ENCODE peak calls at places on chromosomes 2 and 18, in eight cellular contexts. X is fibroblast of mammary gland; Q is HCT116; A is CD8-positive, alpha-beta T cell; K is GM06990; C is mesendoderm; N is cardiac muscle cell; P is CD8-positive, alpha-beta memory T cell. Y is an unnamed sample.

GRCh38 chr2:173644146-173644545 is 289.5 kb downstream of the CDCA7 start:
- DNase-seq in Q (no peak), N (no peak), K (no peak), A (no peak), X (peak), P (no peak), C (no peak), Y (no peak)

GRCh38 chr2:147082850-147083522 is 761.8 kb upstream of the ACVR2A start:
- DNase-seq in A (peak), N (peak), P (no peak), C (peak), X (peak), K (peak), Q (peak), Y (peak)

GRCh38 chr2:198242093-198242492 is 437.7 kb downstream of the PLCL1 start:
- DNase-seq in Q (no peak), P (no peak), K (no peak), X (no peak), A (no peak), N (no peak), C (no peak), Y (no peak)

GRCh38 chr2:82675186-82675585 is 1783.9 kb downstream of the SUCLG1 start:
- DNase-seq in P (no peak), K (no peak), C (peak), A (no peak), Q (no peak), N (no peak), X (no peak), Y (no peak)

GRCh38 chr2:45067859-45068642 is 58.8 kb upstream of the SIX2 start:
- DNase-seq in Q (no peak), K (no peak), P (no peak), C (peak), A (no peak), N (peak), X (peak), Y (no peak)

GRCh38 chr2:215540646-215541045 is 104.8 kb upstream of the FN1 start:
- DNase-seq in C (no peak), K (no peak), P (no peak), Q (no peak), A (no peak), X (peak), N (no peak), Y (no peak)

GRCh38 chr2:67867735-67868134 is 195.1 kb downstream of the C1D start:
- DNase-seq in K (no peak), X (peak), A (no peak), N (no peak), C (no peak), Q (no peak), P (no peak), Y (no peak)

GRCh38 chr18:75207298-75208054 is 1.5 kb downstream of the PTGR3 start:
- DNase-seq in X (peak), P (no peak), C (peak), N (no peak), A (no peak), K (no peak), Q (no peak), Y (no peak)

GRCh38 chr2:23602113-23602512 is 217.1 kb downstream of the KLHL29 start:
- DNase-seq in P (no peak), C (peak), K (no peak), N (no peak), A (no peak), Q (no peak), X (peak), Y (no peak)

GRCh38 chr2:71530246-71530986 is 77.1 kb downstream of the DYSF start:
- DNase-seq in P (no peak), N (peak), A (no peak), C (peak), X (peak), K (no peak), Q (peak), Y (no peak)

GRCh38 chr2:97716695-97717617 is 3.6 kb downstream of the ZAP70 start:
- DNase-seq in P (peak), K (no peak), N (no peak), C (no peak), X (no peak), Q (no peak), A (no peak), Y (no peak)

GRCh38 chr2:95269036-95269680 is 5.1 kb upstream of the PROM2 start:
- DNase-seq in N (no peak), P (peak), A (no peak), Q (no peak), K (no peak), X (no peak), C (no peak), Y (no peak)

GRCh38 chr2:317501-318424 is 29.9 kb upstream of the ALKAL2 start:
- DNase-seq in N (no peak), A (no peak), C (peak), Q (no peak), K (no peak), X (peak), P (no peak), Y (no peak)

GRCh38 chr2:120425014-120425413 is 79.1 kb downstream of the INHBB start:
- DNase-seq in C (no peak), A (no peak), Q (no peak), N (no peak), X (no peak), P (no peak), K (no peak), Y (no peak)

GRCh38 chr2:201500534-201500933 is 49.0 kb downstream of the STRADB start:
- DNase-seq in K (no peak), C (no peak), X (peak), P (no peak), A (no peak), N (no peak), Q (no peak), Y (no peak)

GRCh38 chr2:238376884-238377391 is 49.8 kb upstream of the ASB1 start:
- DNase-seq in C (no peak), X (no peak), Q (no peak), K (no peak), P (no peak), A (no peak), N (no peak), Y (no peak)

GRCh38 chr18:59631583-59632181 is 65.5 kb downstream of the CCBE1 start:
- DNase-seq in X (peak), Q (peak), C (peak), N (peak), A (no peak), P (no peak), K (no peak), Y (no peak)

GRCh38 chr18:50009772-50010171 is 185.2 kb downstream of the MYO5B start:
- DNase-seq in N (peak), A (peak), C (peak), P (peak), Q (peak), X (peak), K (peak), Y (peak)

GRCh38 chr2:83842421-83842820 is 616.7 kb downstream of the SUCLG1 start:
- DNase-seq in P (no peak), A (no peak), K (no peak), X (no peak), C (no peak), Q (no peak), N (no peak), Y (no peak)

GRCh38 chr2:64359176-64359891 is 94.6 kb upstream of the LGALSL start:
- DNase-seq in P (no peak), N (no peak), X (peak), A (no peak), C (no peak), K (no peak), Q (no peak), Y (no peak)

GRCh38 chr2:160138406-160138805 is 61.7 kb downstream of the ITGB6 start:
- DNase-seq in N (no peak), A (no peak), Q (no peak), X (no peak), K (no peak), P (no peak), C (no peak), Y (no peak)

GRCh38 chr2:186365406-186365805 is 120.7 kb upstream of the ZC3H15 start:
- DNase-seq in K (no peak), P (no peak), N (no peak), C (peak), A (no peak), Q (no peak), X (no peak), Y (no peak)

GRCh38 chr18:37663446-37663845 is 97.8 kb upstream of the CELF4 start:
- DNase-seq in P (no peak), X (no peak), N (no peak), K (no peak), A (no peak), C (no peak), Q (no peak), Y (no peak)

GRCh38 chr18:23209031-23209430 is 73.7 kb downstream of the CABLES1 start:
- DNase-seq in C (no peak), K (no peak), X (no peak), A (no peak), N (no peak), Q (no peak), P (no peak), Y (no peak)

GRCh38 chr2:128348505-128349065 is 29.9 kb upstream of the HS6ST1 start:
- DNase-seq in P (no peak), X (no peak), A (no peak), Q (no peak), C (no peak), K (no peak), N (no peak), Y (no peak)

GRCh38 chr2:219537657-219538487 is 5.7 kb downstream of the CHPF start:
- DNase-seq in Q (no peak), A (no peak), C (peak), X (no peak), N (no peak), P (no peak), K (no peak), Y (no peak)

GRCh38 chr2:219335373-219335786 is 2.8 kb upstream of the RESP18 start:
- DNase-seq in K (no peak), P (no peak), C (peak), X (peak), N (no peak), A (no peak), Q (no peak), Y (no peak)

GRCh38 chr2:2291500-2292260 is 39.4 kb downstream of the MYT1L start:
- DNase-seq in A (no peak), X (no peak), C (peak), N (peak), Q (no peak), P (no peak), K (no peak), Y (no peak)

GRCh38 chr2:18830962-18831361 is 241.6 kb upstream of the NT5C1B start:
- DNase-seq in X (no peak), N (no peak), C (peak), K (no peak), A (no peak), P (no peak), Q (no peak), Y (peak)

GRCh38 chr2:197108758-197109157 is 182.3 kb upstream of the PGAP1 start:
- DNase-seq in P (no peak), Q (no peak), N (no peak), C (no peak), K (no peak), A (no peak), X (peak), Y (no peak)

GRCh38 chr2:8821276-8822217 is 15.9 kb downstream of the KIDINS220 start:
- DNase-seq in P (no peak), K (no peak), X (peak), C (no peak), A (no peak), Q (no peak), N (no peak), Y (no peak)

GRCh38 chr2:58634653-58635347 is 393.7 kb upstream of the FANCL start:
- DNase-seq in C (peak), X (peak), K (no peak), A (no peak), Q (peak), P (no peak), N (no peak), Y (no peak)

GRCh38 chr2:217362710-217363109 is 502.8 kb upstream of the TNP1 start:
- DNase-seq in X (no peak), P (no peak), Q (no peak), C (peak), N (no peak), K (no peak), A (no peak), Y (no peak)

GRCh38 chr2:230330206-230330605 is 3.2 kb downstream of the SP140L start:
- DNase-seq in X (no peak), P (no peak), A (no peak), K (no peak), C (no peak), N (no peak), Q (no peak), Y (no peak)

GRCh38 chr2:25833566-25833965 is 44.7 kb downstream of the ASXL2 start:
- DNase-seq in X (no peak), A (no peak), K (no peak), N (no peak), P (no peak), C (no peak), Q (no peak), Y (no peak)

GRCh38 chr2:109676346-109676897 is 62.3 kb downstream of the SOWAHC start:
- DNase-seq in N (no peak), Q (no peak), P (no peak), C (no peak), K (no peak), X (no peak), A (no peak), Y (no peak)

GRCh38 chr2:185127412-185127811 is 529.1 kb downstream of the ZNF804A start:
- DNase-seq in P (no peak), C (no peak), X (peak), A (no peak), N (no peak), Q (no peak), K (no peak), Y (no peak)

GRCh38 chr18:61891874-61892273 is 933 bp downstream of the RNF152 start:
- DNase-seq in N (no peak), K (no peak), Q (no peak), A (no peak), C (no peak), X (no peak), P (no peak), Y (no peak)
- H3K4me3 ChIP-seq in N (peak), K (no peak), Q (no peak), A (no peak), C (no peak), X (no peak), P (no peak), Y (no peak)

GRCh38 chr2:47519604-47520301 is 116.8 kb downstream of the MSH2 start:
- DNase-seq in A (no peak), N (no peak), C (no peak), P (no peak), X (no peak), Q (no peak), K (no peak), Y (no peak)
- H3K4me3 ChIP-seq in A (no peak), N (no peak), C (no peak), P (peak), X (no peak), Q (no peak), K (peak), Y (no peak)

GRCh38 chr18:8705941-8706544 is 687 bp downstream of the MTCL1 start:
- DNase-seq in P (no peak), N (no peak), A (no peak), X (no peak), K (no peak), Q (no peak), C (peak), Y (no peak)
- H3K4me3 ChIP-seq in P (no peak), N (peak), A (no peak), X (peak), K (peak), Q (peak), C (peak), Y (peak)

GRCh38 chr18:2970344-2970743 is 42.6 kb downstream of the LPIN2 start:
- DNase-seq in K (no peak), A (no peak), N (no peak), C (no peak), Q (no peak), P (no peak), X (no peak), Y (no peak)
- H3K4me3 ChIP-seq in K (no peak), A (no peak), N (no peak), C (no peak), Q (no peak), P (peak), X (no peak), Y (no peak)

Y was measured in LNCaP clone FGC.